ENCODE peak calls at places on chromosomes 11 and 22, in seven cellular contexts. L is GM23338; C is activated T-cell treated with anti-CD3 and anti-CD28 coated beads, Interleukin-2, amount 50 U/mL, for 1 hour; E is AG09309; U is astrocyte; I is upper lobe of right lung; Z is iPS-NIHi11. W is an unnamed sample.

GRCh38 chr11:16385099-16385498 is 28.8 kb upstream of the SOX6 start:
- DNase-seq in I (no peak), L (no peak), U (no peak), E (no peak), Z (no peak), C (no peak), W (no peak)

GRCh38 chr11:79152511-79152910 is 288.3 kb downstream of the TENM4 start:
- DNase-seq in L (no peak), E (no peak), U (peak), I (no peak), Z (no peak), C (no peak), W (no peak)

GRCh38 chr11:68402355-68403031 is 58.1 kb upstream of the PPP6R3 start:
- DNase-seq in I (no peak), Z (peak), L (peak), E (no peak), C (no peak), U (no peak), W (peak)

GRCh38 chr11:86291466-86292262 is 10.4 kb upstream of the HIKESHI start:
- DNase-seq in L (peak), I (no peak), C (peak), E (peak), U (peak), Z (peak), W (peak)

GRCh38 chr11:10317776-10318526 is 13.1 kb downstream of the ADM start:
- DNase-seq in U (no peak), C (no peak), E (no peak), L (no peak), Z (no peak), I (no peak), W (no peak)

GRCh38 chr11:31414338-31414737 is 44.7 kb downstream of the DNAJC24 start:
- DNase-seq in C (no peak), E (no peak), Z (no peak), L (no peak), U (no peak), I (no peak), W (no peak)

GRCh38 chr22:42214625-42215415 is 55.6 kb downstream of the TCF20 start:
- DNase-seq in U (no peak), Z (peak), C (no peak), L (no peak), I (no peak), E (no peak), W (no peak)

GRCh38 chr22:28006271-28006670 is 87.2 kb upstream of the PITPNB start:
- DNase-seq in C (no peak), U (peak), E (no peak), I (no peak), Z (no peak), L (no peak), W (no peak)

GRCh38 chr22:48240165-48240934 is 1477.9 kb downstream of the TBC1D22A start:
- DNase-seq in U (no peak), Z (no peak), E (no peak), L (no peak), I (no peak), C (no peak), W (no peak)

GRCh38 chr11:134581966-134582787 is 170.1 kb upstream of the B3GAT1 start:
- DNase-seq in Z (no peak), I (no peak), C (no peak), U (no peak), E (no peak), L (no peak), W (peak)

GRCh38 chr11:93775289-93775688 is 8.8 kb upstream of the MED17 start:
- DNase-seq in Z (peak), U (no peak), I (no peak), C (no peak), L (peak), E (no peak), W (peak)

GRCh38 chr11:12089473-12089872 is 20.9 kb upstream of the MICAL2 start:
- DNase-seq in Z (no peak), E (no peak), I (no peak), U (no peak), C (no peak), L (no peak), W (no peak)

GRCh38 chr11:65884716-65885092 is 3.6 kb downstream of the FIBP start:
- DNase-seq in U (no peak), Z (peak), C (peak), L (peak), E (no peak), I (peak), W (peak)

GRCh38 chr11:63277345-63277943 is 34.0 kb upstream of the SLC22A25 start:
- DNase-seq in U (no peak), C (no peak), L (peak), E (no peak), Z (peak), I (no peak), W (no peak)

GRCh38 chr22:31278643-31279326 is 13.5 kb downstream of the PIK3IP1 start:
- DNase-seq in Z (no peak), I (no peak), C (no peak), U (no peak), E (no peak), L (no peak), W (no peak)

GRCh38 chr22:22770280-22770871 is 117.2 kb upstream of the IGLL5 start:
- DNase-seq in C (peak), Z (peak), U (no peak), I (no peak), E (no peak), L (peak), W (peak)

GRCh38 chr11:86773009-86773408 is 27.3 kb upstream of the PRSS23 start:
- DNase-seq in I (no peak), U (no peak), C (no peak), L (no peak), Z (no peak), E (no peak), W (no peak)

GRCh38 chr11:72972541-72973128 is 158.4 kb downstream of the ATG16L2 start:
- DNase-seq in U (peak), Z (no peak), C (no peak), E (peak), I (no peak), L (no peak), W (no peak)

GRCh38 chr22:46331496-46331895 is 4.0 kb upstream of the TRMU start:
- DNase-seq in L (no peak), U (no peak), C (no peak), I (no peak), E (no peak), Z (no peak), W (no peak)

GRCh38 chr22:39251762-39252460 is 7.1 kb upstream of the PDGFB start:
- DNase-seq in C (no peak), I (no peak), E (no peak), L (no peak), Z (no peak), U (no peak), W (no peak)

GRCh38 chr11:44133335-44133946 is 38.0 kb downstream of the EXT2 start:
- DNase-seq in C (no peak), U (peak), I (no peak), E (no peak), Z (peak), L (peak), W (no peak)

GRCh38 chr11:120590472-120590871 is 78.9 kb downstream of the GRIK4 start:
- DNase-seq in E (no peak), L (no peak), Z (no peak), C (no peak), U (peak), I (no peak), W (no peak)

GRCh38 chr11:117538731-117539130 is 211.1 kb downstream of the CEP164 start:
- DNase-seq in U (no peak), Z (peak), L (no peak), E (peak), I (no peak), C (no peak), W (no peak)

GRCh38 chr11:123901867-123902266 is at the start of gene OR8D4:
- DNase-seq in E (no peak), Z (no peak), U (no peak), I (no peak), C (no peak), L (no peak), W (no peak)

GRCh38 chr11:13376838-13377237 is 86.2 kb downstream of the BTBD10 start:
- DNase-seq in U (no peak), C (no peak), L (no peak), Z (no peak), I (no peak), E (no peak), W (no peak)

GRCh38 chr22:36144886-36145541 is 15.5 kb downstream of the APOL3 start:
- DNase-seq in C (peak), U (peak), Z (peak), I (no peak), L (peak), E (peak), W (peak)

GRCh38 chr22:36258750-36259619 is 6.1 kb downstream of the APOL1 start:
- DNase-seq in U (no peak), I (no peak), E (no peak), C (no peak), Z (peak), L (peak), W (peak)

GRCh38 chr11:69431136-69431535 is 50.3 kb upstream of the LINC01488 start:
- DNase-seq in U (no peak), C (no peak), I (no peak), L (no peak), Z (no peak), E (no peak), W (no peak)

GRCh38 chr11:67680701-67681472 is 6.5 kb upstream of the ALDH3B2 start:
- DNase-seq in Z (no peak), U (no peak), E (no peak), I (no peak), L (no peak), C (no peak), W (no peak)

GRCh38 chr11:78256962-78257361 is 68.2 kb downstream of the USP35 start:
- DNase-seq in C (no peak), Z (no peak), I (peak), L (no peak), E (peak), U (peak), W (no peak)

GRCh38 chr22:48278620-48279464 is 1516.4 kb downstream of the TBC1D22A start:
- DNase-seq in E (no peak), U (no peak), C (no peak), L (no peak), Z (no peak), I (no peak), W (no peak)

GRCh38 chr11:108496643-108497256 is 1.4 kb downstream of the POGLUT3 start:
- DNase-seq in E (no peak), U (peak), Z (no peak), I (no peak), L (no peak), C (no peak), W (no peak)

GRCh38 chr11:103923473-103923931 is 112.9 kb upstream of the DDI1 start:
- DNase-seq in Z (peak), C (no peak), E (no peak), L (peak), U (peak), I (no peak), W (no peak)

GRCh38 chr11:43842021-43842420 is 38.6 kb upstream of the ALKBH3 start:
- DNase-seq in L (no peak), U (no peak), E (no peak), Z (no peak), I (no peak), C (no peak), W (no peak)

GRCh38 chr11:73047773-73048371 is 94.2 kb downstream of the FCHSD2 start:
- DNase-seq in U (no peak), L (peak), E (no peak), I (no peak), C (no peak), Z (no peak), W (no peak)

GRCh38 chr11:120102862-120103118 is 35.1 kb downstream of the TRIM29 start:
- DNase-seq in I (no peak), Z (no peak), E (no peak), C (no peak), U (no peak), L (no peak), W (no peak)